ENCODE peak calls at places on chromosomes 5 and 9, in eight cellular contexts. Z is psoas muscle, P is kidney epithelial cell, O is fibroblast of pulmonary artery, H is PC-9, D is pancreas, G is AG09309, E is fibroblast of lung. V is an unnamed sample.

GRCh38 chr5:1471240-1471853 is 26.1 kb upstream of the SLC6A3 start:
- DNase-seq in Z (peak; percentile 42), P (no peak), O (no peak), H (no peak), D (no peak), G (no peak), E (no peak), V (no peak)

GRCh38 chr9:26524225-26524624 is 368.4 kb downstream of the CAAP1 start:
- DNase-seq in Z (no peak), P (no peak), O (no peak), H (no peak), D (peak; percentile 47), G (no peak), E (no peak), V (no peak)

GRCh38 chr5:98770911-98771322 is 2.5 kb upstream of the RGMB start:
- DNase-seq in Z (no peak), P (no peak), O (peak; percentile 45), H (no peak), D (no peak), G (no peak), E (peak; percentile 54), V (peak; percentile 36)

GRCh38 chr9:127267793-127268507 is 3.4 kb downstream of the GARNL3 start:
- DNase-seq in Z (no peak), P (no peak), O (no peak), H (no peak), D (no peak), G (no peak), E (no peak), V (no peak)

GRCh38 chr5:33588654-33589372 is 148.0 kb downstream of the TARS1 start:
- DNase-seq in Z (peak; percentile 50), P (no peak), O (no peak), H (no peak), D (peak; percentile 16), G (no peak), E (no peak), V (peak; percentile 8)

GRCh38 chr9:115127191-115127817 is 9.3 kb upstream of the TNC start:
- DNase-seq in Z (no peak), P (no peak), O (peak; percentile 49), H (no peak), D (no peak), G (no peak), E (peak; percentile 92), V (no peak)

GRCh38 chr5:62260510-62260909 is 45.5 kb upstream of the KIF2A start:
- DNase-seq in Z (no peak), P (no peak), O (no peak), H (no peak), D (no peak), G (no peak), E (no peak), V (no peak)

GRCh38 chr5:172871982-172872381 is 37.9 kb downstream of the ERGIC1 start:
- DNase-seq in Z (peak; percentile 50), P (no peak), O (no peak), H (no peak), D (no peak), G (no peak), E (peak; percentile 40), V (no peak)

GRCh38 chr5:88883566-88884434 is 816 bp upstream of the MEF2C start:
- DNase-seq in Z (peak; percentile 80), P (no peak), O (peak; percentile 87), H (no peak), D (peak; percentile 21), G (peak; percentile 33), E (peak; percentile 80), V (peak; percentile 83)

GRCh38 chr9:137694236-137694959 is 75.6 kb downstream of the EHMT1 start:
- DNase-seq in Z (no peak), P (no peak), O (no peak), H (no peak), D (no peak), G (no peak), E (no peak), V (no peak)

GRCh38 chr5:93924628-93925027 is 183.2 kb upstream of the POU5F2 start:
- DNase-seq in Z (no peak), P (no peak), O (peak; percentile 34), H (no peak), D (no peak), G (no peak), E (peak; percentile 57), V (peak; percentile 11)

GRCh38 chr9:119487118-119487827 is 118.0 kb upstream of the BRINP1 start:
- DNase-seq in Z (no peak), P (no peak), O (no peak), H (no peak), D (no peak), G (no peak), E (no peak), V (no peak)

DNA sequence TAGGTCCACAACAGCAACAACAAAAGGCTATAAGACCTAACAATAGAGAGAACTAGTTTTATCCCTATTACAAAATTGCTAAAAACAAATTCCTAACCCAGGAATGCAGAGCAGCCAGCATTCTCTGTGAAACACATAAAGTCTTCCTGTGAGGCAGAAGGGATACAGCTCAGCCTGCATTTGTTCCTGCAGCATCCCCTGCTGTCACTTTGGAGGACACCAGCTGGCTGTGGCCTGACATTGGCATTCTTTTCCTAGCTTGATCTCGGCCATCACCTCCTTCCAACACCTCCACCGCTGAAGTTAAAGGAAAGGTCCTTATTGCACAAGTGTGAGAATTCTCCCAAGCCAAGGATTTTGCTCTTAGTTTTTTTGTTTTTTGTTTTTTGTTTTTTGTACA is 186.1 kb downstream of the SNCAIP start:
- DNase-seq in Z (no peak), P (no peak), O (peak; percentile 15), H (no peak), D (no peak), G (no peak), E (no peak), V (peak; percentile 15)
- TF ChIP-seq CTCF in Z (no peak), P (peak; percentile 24), O (peak; percentile 17), H (peak; percentile 42), D (no peak), G (peak; percentile 48), E (peak; percentile 34), V (peak; percentile 11)

GRCh38 chr5:149504649-149505048 is 46.6 kb downstream of the CSNK1A1 start:
- DNase-seq in Z (no peak), P (no peak), O (no peak), H (no peak), D (no peak), G (no peak), E (no peak), V (no peak)
- H3K4me3 ChIP-seq in Z (no peak overlapping the region), P (no peak overlapping the region), O (no peak overlapping the region), H (no peak overlapping the region), D (no peak overlapping the region), G (no peak overlapping the region), E (no peak overlapping the region), V (no peak overlapping the region)

DNA sequence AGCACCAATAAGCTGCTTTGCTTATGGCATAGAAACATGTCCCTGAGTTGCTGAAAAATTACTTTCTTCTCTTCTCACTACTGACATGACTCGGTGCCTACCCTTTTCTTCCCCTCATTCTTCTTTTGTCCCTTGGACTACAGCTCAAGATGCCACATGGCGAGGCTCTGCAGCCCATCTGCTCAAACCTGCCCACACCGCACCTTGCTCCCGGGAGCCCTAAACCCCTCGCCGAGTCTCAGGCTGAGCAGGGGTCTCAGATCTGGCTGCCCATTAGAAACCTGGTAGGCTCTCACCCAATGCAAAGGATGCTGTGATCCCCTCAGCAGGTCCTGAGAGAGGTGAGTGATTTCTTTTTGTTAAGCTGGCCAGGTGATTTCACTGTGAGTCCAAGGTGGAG is 251.7 kb upstream of the IRX1 start:
- DNase-seq in Z (peak; percentile 3), P (no peak), O (no peak), H (no peak), D (no peak), G (no peak), E (no peak), V (no peak)
- TF ChIP-seq CTCF in Z (no peak), P (no peak), O (no peak), H (no peak), D (no peak), G (no peak), E (no peak), V (no peak)

DNA sequence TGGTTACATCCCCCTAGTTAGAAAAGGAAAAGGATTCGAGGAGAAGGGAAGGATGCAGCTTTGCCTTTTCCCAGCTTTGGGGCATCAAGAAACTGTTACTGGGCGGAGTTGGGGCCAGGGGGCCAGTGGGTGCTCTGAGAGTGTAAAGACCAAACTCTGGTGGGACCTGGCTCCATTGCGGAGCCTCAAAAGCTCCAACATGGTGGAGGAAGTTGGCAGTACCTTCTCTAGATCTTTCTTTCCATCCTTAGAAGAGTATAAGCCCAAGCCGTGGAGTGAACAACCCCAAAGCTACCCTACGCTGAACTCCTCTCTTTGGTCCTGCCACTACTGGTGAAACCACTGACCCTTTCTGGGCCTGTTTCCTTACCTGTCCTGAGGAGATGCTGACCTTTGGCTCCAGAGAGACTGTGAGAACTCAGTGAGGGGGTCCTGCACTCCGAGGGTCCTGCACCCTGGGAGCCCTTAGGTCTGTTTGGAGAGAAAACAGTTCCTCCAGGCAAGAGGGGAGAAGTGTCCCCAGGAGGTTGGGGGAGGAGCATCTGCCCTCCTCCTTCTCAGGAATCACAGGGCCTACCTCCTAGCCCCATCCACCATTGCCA is 1.1 kb upstream of the BARX1 start:
- DNase-seq in Z (no peak), P (no peak), O (no peak), H (no peak), D (no peak), G (no peak), E (no peak), V (no peak)
- H3K4me3 ChIP-seq in Z (peak overlapping the region; percentile 50), P (no peak overlapping the region), O (no peak overlapping the region), H (no peak overlapping the region), D (peak overlapping the region; percentile 25), G (no peak overlapping the region), E (no peak overlapping the region), V (no peak overlapping the region)

DNA sequence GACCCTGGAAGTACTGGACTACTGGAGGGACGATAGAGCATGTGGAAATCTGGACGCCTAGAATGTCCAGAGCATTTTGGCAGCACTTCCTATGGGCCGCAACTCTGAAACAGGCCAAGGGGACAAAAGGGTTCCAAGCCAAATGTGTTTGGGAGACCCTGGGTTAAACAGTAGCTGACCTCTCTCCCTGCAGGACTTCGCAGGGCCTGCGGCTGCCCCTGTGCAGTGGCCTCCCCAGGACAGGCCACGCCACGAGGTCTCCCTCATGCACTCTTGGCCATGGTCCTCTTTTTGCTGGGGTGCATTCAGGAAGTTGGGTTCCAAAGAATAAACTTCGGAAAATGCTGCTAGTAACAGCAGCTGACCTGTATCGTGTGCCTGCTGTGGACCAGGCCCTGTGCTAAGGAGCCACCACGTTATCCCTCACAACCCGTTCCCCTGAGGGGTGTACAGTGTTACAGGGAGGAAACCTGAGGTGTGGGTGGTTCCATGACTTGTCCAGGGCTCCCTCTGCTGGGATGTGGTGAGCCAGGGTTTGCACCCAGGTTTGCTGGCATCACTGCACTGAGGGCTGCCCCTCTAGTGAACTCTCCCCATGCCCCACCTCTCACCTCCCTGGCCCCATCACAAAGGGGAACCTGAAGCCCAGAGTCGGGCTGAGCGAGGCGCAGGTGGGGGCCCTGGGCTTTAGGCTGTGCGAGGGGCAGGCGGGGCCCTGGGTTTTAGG is 79.4 kb downstream of the AMBP start:
- DNase-seq in Z (no peak), P (no peak), O (no peak), H (no peak), D (no peak), G (no peak), E (no peak), V (peak; percentile 25)
- TF ChIP-seq CTCF in Z (no peak), P (peak; percentile 47), O (peak; percentile 38), H (no peak), D (no peak), G (peak; percentile 52), E (peak; percentile 43), V (no peak)